ENCODE peak calls at places on chromosomes 4 and X, in four cellular contexts. F is AG04450, X is psoas muscle, N is brain microvascular endothelial cell. G is an unnamed sample.

GRCh38 chr4:39825090-39825489 is 127.2 kb downstream of the UBE2K start:
- DNase-seq in F (no peak), X (no peak), N (no peak), G (no peak)

GRCh38 chr4:158580064-158580463 is 58.4 kb downstream of the RXFP1 start:
- DNase-seq in F (no peak), X (no peak), N (no peak), G (no peak)

GRCh38 chrX:109840585-109840984 is 107.5 kb upstream of the ACSL4 start:
- DNase-seq in F (peak), X (no peak), N (peak), G (peak)

GRCh38 chr4:82692101-82692780 is 106.4 kb downstream of the SCD5 start:
- DNase-seq in F (no peak), X (no peak), N (no peak), G (no peak)

GRCh38 chr4:532588-533317 is 33.7 kb downstream of the PIGG start:
- DNase-seq in F (no peak), X (no peak), N (no peak), G (no peak)

GRCh38 chrX:11770320-11770719 is 12.3 kb downstream of the MSL3 start:
- DNase-seq in F (no peak), X (no peak), N (peak), G (peak)

GRCh38 chrX:27966955-27967354 is 14.3 kb downstream of the DCAF8L1 start:
- DNase-seq in F (peak), X (no peak), N (peak), G (peak)

GRCh38 chr4:158182736-158183135 is 9.9 kb upstream of the GASK1B start:
- DNase-seq in F (no peak), X (peak), N (no peak), G (no peak)

GRCh38 chrX:100695302-100695701 is 36.6 kb downstream of the SYTL4 start:
- DNase-seq in F (no peak), X (no peak), N (no peak), G (no peak)

GRCh38 chr4:124948976-124949597 is 236.6 kb upstream of the ANKRD50 start:
- DNase-seq in F (no peak), X (no peak), N (peak), G (peak)

GRCh38 chr4:156294577-156294976 is 340.9 kb upstream of the CTSO start:
- DNase-seq in F (peak), X (no peak), N (peak), G (peak)

GRCh38 chrX:46572295-46572936 is 1.1 kb upstream of the CHST7 start:
- DNase-seq in F (no peak), X (no peak), N (no peak), G (no peak)

GRCh38 chrX:17377047-17377692 is 2.2 kb downstream of the NHS start:
- DNase-seq in F (no peak), X (peak), N (no peak), G (peak)

GRCh38 chr4:67751260-67751659 is 2.9 kb downstream of the GNRHR start:
- DNase-seq in F (no peak), X (no peak), N (no peak), G (peak)

GRCh38 chr4:165207016-165207430 is 338 bp upstream of the KLHL2 start:
- DNase-seq in F (no peak), X (no peak), N (peak), G (peak)

GRCh38 chrX:145727476-145727875 is 90.2 kb upstream of the SLITRK2 start:
- DNase-seq in F (no peak), X (no peak), N (peak), G (peak)

GRCh38 chrX:13733506-13733905 is 914 bp downstream of the TRAPPC2 start:
- DNase-seq in F (no peak), X (no peak), N (no peak), G (no peak)

GRCh38 chr4:154615211-154615610 is 2.8 kb upstream of the FGG start:
- DNase-seq in F (no peak), X (no peak), N (no peak), G (no peak)

GRCh38 chr4:53804719-53805118 is 213.4 kb upstream of the LNX1 start:
- DNase-seq in F (no peak), X (no peak), N (no peak), G (peak)

GRCh38 chr4:55021214-55021613 is 104.2 kb downstream of the KDR start:
- DNase-seq in F (no peak), X (no peak), N (no peak), G (no peak)

GRCh38 chr4:95531141-95531540 is 17.6 kb downstream of the UNC5C start:
- DNase-seq in F (no peak), X (no peak), N (no peak), G (no peak)

GRCh38 chr4:58144721-58145120 is 1034.5 kb upstream of the IGFBP7 start:
- DNase-seq in F (no peak), X (no peak), N (no peak), G (no peak)

GRCh38 chrX:111318901-111319300 is 48.6 kb upstream of the CAPN6 start:
- DNase-seq in F (no peak), X (no peak), N (no peak), G (no peak)

GRCh38 chrX:20118065-20118824 is 1.5 kb upstream of the MAP7D2 start:
- DNase-seq in F (no peak), X (no peak), N (no peak), G (no peak)

GRCh38 chr4:78748361-78748760 is 27.8 kb upstream of the BMP2K start:
- DNase-seq in F (no peak), X (no peak), N (no peak), G (no peak)

GRCh38 chrX:116009871-116010710 is 160.5 kb upstream of the AGTR2 start:
- DNase-seq in F (no peak), X (no peak), N (no peak), G (no peak)

GRCh38 chr4:188408244-188409067 is 269.2 kb downstream of the TRIML1 start:
- DNase-seq in F (no peak), X (no peak), N (no peak), G (no peak)

GRCh38 chr4:84971319-84971932 is 4.9 kb upstream of the WDFY3 start:
- DNase-seq in F (no peak), X (no peak), N (no peak), G (peak)

GRCh38 chrX:74383611-74384010 is 37.7 kb upstream of the SLC16A2 start:
- DNase-seq in F (no peak), X (no peak), N (peak), G (peak)

GRCh38 chr4:87153078-87153477 is 67.3 kb downstream of the KLHL8 start:
- DNase-seq in F (no peak), X (no peak), N (no peak), G (no peak)
- TF ChIP-seq CTCF in F (no peak), X (no peak), N (no peak), G (no peak)

GRCh38 chr4:23477905-23478304 is 411.9 kb downstream of the PPARGC1A start:
- DNase-seq in F (no peak), X (no peak), N (no peak), G (no peak)

DNA sequence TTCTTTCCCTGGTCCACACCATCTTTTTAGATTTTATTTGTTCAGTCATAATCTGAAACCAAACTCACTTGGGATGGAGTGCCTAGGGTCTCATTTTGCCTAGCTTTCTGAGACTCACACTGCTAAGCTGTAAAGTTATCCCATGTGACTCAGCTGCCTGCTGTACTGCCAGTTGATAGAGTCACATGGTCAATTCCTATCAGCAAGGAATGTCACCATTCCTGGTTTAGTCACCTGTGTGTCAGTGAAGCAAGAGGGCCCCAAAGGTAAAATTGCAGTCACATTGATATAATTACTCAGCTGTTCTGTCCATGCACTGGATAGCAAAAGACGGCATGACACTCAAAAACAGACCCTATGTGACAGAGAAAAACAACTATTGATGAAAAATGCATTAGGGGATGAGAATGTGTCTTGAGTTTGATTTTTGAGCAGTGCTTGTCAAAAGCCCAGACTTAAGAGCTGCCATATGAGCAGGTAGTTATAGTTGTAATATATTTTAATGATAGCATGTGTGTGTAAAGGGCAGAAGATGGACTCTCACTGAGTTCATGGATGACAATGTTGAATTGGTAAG is 413.2 kb downstream of the PPARGC1A start:
- DNase-seq in F (no peak), X (no peak), N (no peak), G (no peak)
- H3K4me3 ChIP-seq in F (no peak), X (no peak), N (no peak), G (no peak)

GRCh38 chr4:139556071-139556734 is at the start of gene SETD7:
- DNase-seq in F (no peak), X (peak), N (peak), G (peak)
- TF ChIP-seq CTCF in F (no peak), X (no peak), N (peak), G (peak)

DNA sequence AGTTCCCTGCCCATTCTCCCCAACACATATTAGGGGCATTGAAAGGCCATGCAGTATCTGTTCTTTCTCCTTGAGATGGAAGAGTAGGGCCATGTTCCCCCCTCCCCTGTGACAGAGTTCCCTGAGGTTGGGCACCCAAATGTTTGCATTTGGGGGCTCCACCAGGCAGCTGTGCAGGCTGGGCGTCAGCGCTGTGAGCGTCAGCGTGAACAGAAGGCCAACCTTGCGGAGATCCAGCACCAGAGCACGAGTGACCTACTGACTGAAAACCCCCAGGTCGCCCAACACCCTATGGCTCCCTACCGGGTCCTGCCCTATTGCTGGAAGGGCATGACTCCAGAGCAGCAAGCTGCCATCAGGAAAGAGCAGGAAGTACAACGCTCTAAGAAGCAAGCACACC is 3.9 kb downstream of the HSD17B10 start:
- DNase-seq in F (no peak), X (no peak), N (no peak), G (no peak)
- H3K4me3 ChIP-seq in F (no peak), X (no peak), N (no peak), G (no peak)

GRCh38 chr4:161256716-161257115 is 907.1 kb downstream of the FSTL5 start:
- DNase-seq in F (no peak), X (no peak), N (no peak), G (peak)

GRCh38 chr4:161256172-161256571 is 907.6 kb downstream of the FSTL5 start:
- DNase-seq in F (no peak), X (no peak), N (no peak), G (no peak)

GRCh38 chr4:161249779-161250440 is 913.9 kb downstream of the FSTL5 start:
- DNase-seq in F (no peak), X (no peak), N (no peak), G (no peak)

GRCh38 chr4:161252520-161253141 is 911.2 kb downstream of the FSTL5 start:
- DNase-seq in F (no peak), X (no peak), N (no peak), G (peak)

DNA sequence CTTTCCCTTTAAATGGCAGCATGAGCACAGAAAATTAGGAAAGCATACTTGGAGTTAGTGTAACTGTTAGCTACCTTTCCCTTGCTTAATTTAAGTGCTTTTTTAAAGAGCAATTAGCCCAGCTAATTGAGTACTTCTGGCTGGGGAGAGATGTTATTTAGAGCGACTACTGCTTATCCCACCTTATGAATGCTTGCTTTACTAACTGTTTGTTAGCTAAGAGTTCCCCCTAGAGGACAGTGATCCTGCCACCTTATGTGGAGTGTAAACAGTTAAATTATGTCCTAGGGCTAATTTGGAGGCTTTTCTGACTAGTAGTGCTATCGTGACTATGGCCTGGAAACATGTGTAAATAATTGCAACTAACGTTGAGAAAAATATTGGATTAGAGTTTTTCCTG is 909.4 kb downstream of the FSTL5 start:
- DNase-seq in F (no peak), X (no peak), N (no peak), G (no peak)
- TF ChIP-seq CTCF in F (no peak), X (no peak), N (no peak), G (peak)

GRCh38 chrX:106932492-106932923 is 12.3 kb downstream of the CLDN2 start:
- DNase-seq in F (no peak), X (no peak), N (no peak), G (peak)
- H3K4me3 ChIP-seq in F (no peak), X (no peak), N (no peak), G (no peak)

DNA sequence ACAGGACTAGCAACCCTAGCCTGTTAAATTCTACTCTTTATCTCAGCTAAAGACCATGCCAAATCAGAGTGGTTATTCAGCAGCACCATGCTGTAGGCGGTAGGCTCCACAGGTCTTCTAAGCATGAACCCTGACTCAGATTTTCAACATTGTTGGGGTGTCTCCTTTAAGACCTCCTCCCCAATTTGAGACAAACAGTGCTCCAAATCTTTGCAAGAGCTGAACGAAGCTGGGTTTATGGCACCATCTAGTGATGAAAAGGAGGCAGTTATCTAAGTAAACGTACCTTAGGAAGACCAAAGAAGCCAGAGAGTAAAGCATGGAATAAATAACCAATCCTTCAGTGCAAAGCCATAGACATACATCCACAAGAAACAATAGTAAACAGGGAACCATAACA is 334.5 kb upstream of the SLC7A11 start:
- DNase-seq in F (peak), X (no peak), N (peak), G (peak)
- TF ChIP-seq CTCF in F (peak), X (no peak), N (peak), G (peak)

GRCh38 chrX:153637121-153638040 is 9.6 kb upstream of the DUSP9 start:
- DNase-seq in F (no peak), X (peak), N (no peak), G (no peak)
- H3K4me3 ChIP-seq in F (no peak), X (no peak), N (no peak), G (no peak)

G was measured in choroid plexus epithelial cell.